ENCODE peak calls at places on chromosomes 5 and 9, in ten cellular contexts. R, P, C, N, W, O, I, X, A and G are unnamed samples.

GRCh38 chr5:107670927-107671741 is at the start of gene EFNA5:
- ATAC-seq in C (peak; percentile 12), X (peak; percentile 61), I (peak; percentile 63), W (peak; percentile 38), P (peak; percentile 41), O (peak; percentile 28), A (peak; percentile 46), N (peak; percentile 43), R (no peak), G (peak; percentile 18)

GRCh38 chr9:94818196-94818541 is 91.7 kb downstream of the AOPEP start:
- ATAC-seq in N (no peak), I (no peak), R (no peak), X (no peak), A (no peak), C (no peak), O (no peak), P (no peak), W (no peak), G (no peak)

GRCh38 chr5:10111575-10111974 is 138.1 kb downstream of the ATPSCKMT start:
- ATAC-seq in C (no peak), I (no peak), R (no peak), A (no peak), W (no peak), P (no peak), N (no peak), X (no peak), O (no peak), G (no peak)

GRCh38 chr9:85377751-85378289 is 363.9 kb downstream of the AGTPBP1 start:
- ATAC-seq in X (no peak), W (no peak), N (no peak), O (no peak), I (no peak), P (peak; percentile 49), A (no peak), C (no peak), R (no peak), G (no peak)

GRCh38 chr9:80467632-80468031 is 895.9 kb downstream of the TLE4 start:
- ATAC-seq in N (no peak), O (no peak), W (no peak), R (no peak), C (no peak), I (no peak), X (no peak), A (no peak), P (no peak), G (no peak)

GRCh38 chr5:154465169-154465568 is 12.9 kb downstream of the HAND1 start:
- ATAC-seq in A (no peak), N (no peak), P (no peak), O (no peak), X (no peak), I (no peak), C (no peak), W (no peak), R (no peak), G (no peak)

GRCh38 chr5:173232499-173233346 is 2.3 kb downstream of the NKX2-5 start:
- ATAC-seq in X (no peak), O (peak; percentile 15), P (no peak), N (no peak), R (no peak), I (peak; percentile 17), C (no peak), A (no peak), W (no peak), G (no peak)

GRCh38 chr5:137641148-137641547 is 94.7 kb downstream of the KLHL3 start:
- ATAC-seq in X (no peak), R (no peak), C (no peak), W (no peak), A (no peak), P (no peak), I (no peak), N (no peak), O (no peak), G (no peak)

GRCh38 chr5:34048143-34048542 is 5.1 kb upstream of the C1QTNF3 start:
- ATAC-seq in O (no peak), W (no peak), X (no peak), I (no peak), P (no peak), A (no peak), R (no peak), C (no peak), N (no peak), G (no peak)

GRCh38 chr5:137564475-137564961 is 65.4 kb upstream of the SPOCK1 start:
- ATAC-seq in I (no peak), P (no peak), R (no peak), O (no peak), C (peak; percentile 39), N (no peak), W (no peak), X (peak; percentile 64), A (no peak), G (no peak)

GRCh38 chr9:35616681-35617459 is 1.3 kb downstream of the CD72 start:
- ATAC-seq in P (peak; percentile 15), C (peak; percentile 74), A (peak; percentile 68), I (peak; percentile 74), O (peak; percentile 65), X (peak; percentile 80), W (peak; percentile 76), N (peak; percentile 19), R (peak; percentile 83), G (peak; percentile 5)

GRCh38 chr9:83327323-83327722 is 210.9 kb downstream of the FRMD3 start:
- ATAC-seq in W (no peak), C (no peak), A (no peak), I (no peak), O (no peak), R (no peak), N (no peak), P (no peak), X (no peak), G (no peak)

GRCh38 chr9:97889941-97890557 is 32.3 kb downstream of the TRMO start:
- ATAC-seq in O (peak; percentile 68), P (peak; percentile 54), R (no peak), I (peak; percentile 75), X (peak; percentile 71), N (no peak), A (peak; percentile 72), C (no peak), W (peak; percentile 86), G (no peak)

GRCh38 chr5:177332896-177333260 is 18.6 kb downstream of the LMAN2 start:
- ATAC-seq in P (no peak), W (no peak), I (no peak), X (no peak), R (no peak), A (no peak), O (no peak), C (no peak), N (no peak), G (no peak)

GRCh38 chr5:90747175-90747574 is 188.6 kb downstream of the ADGRV1 start:
- ATAC-seq in I (no peak), A (peak; percentile 49), N (no peak), C (no peak), O (no peak), W (peak; percentile 29), X (no peak), P (no peak), R (no peak), G (no peak)

GRCh38 chr5:51382759-51383493 is at the start of gene ISL1:
- ATAC-seq in A (no peak), N (no peak), W (no peak), P (no peak), C (peak; percentile 86), O (peak; percentile 39), I (peak; percentile 44), R (peak; percentile 86), X (no peak), G (no peak)

GRCh38 chr9:112810696-112811490 is 60.3 kb downstream of the SNX30 start:
- ATAC-seq in O (no peak), A (no peak), N (no peak), X (no peak), R (no peak), W (no peak), P (no peak), C (no peak), I (no peak), G (no peak)

GRCh38 chr5:74256947-74257573 is 383.5 kb downstream of the ENC1 start:
- ATAC-seq in A (no peak), I (no peak), R (no peak), C (peak; percentile 57), W (no peak), O (no peak), P (no peak), N (no peak), X (no peak), G (no peak)

GRCh38 chr5:50963647-50964584 is 297.5 kb downstream of the PARP8 start:
- ATAC-seq in I (no peak), O (peak; percentile 11), N (peak; percentile 22), C (peak; percentile 42), R (no peak), X (no peak), A (no peak), W (no peak), P (no peak), G (no peak)

GRCh38 chr9:93598647-93599241 is 22.4 kb downstream of the PHF2 start:
- ATAC-seq in I (peak; percentile 42), P (no peak), C (peak; percentile 81), R (peak; percentile 65), X (no peak), O (no peak), A (peak; percentile 34), N (no peak), W (no peak), G (no peak)